ENCODE peak calls at places on chromosomes 4 and X, in ten cellular contexts. K, B, M, P, N, D, C, I, J and H are unnamed samples.

GRCh38 chr4:189840356-189840755 is 100.3 kb upstream of the FRG1 start:
- DNase-seq in K (no peak), I (no peak), B (no peak), M (no peak), D (no peak), P (no peak), C (no peak), J (no peak), N (no peak), H (no peak)

GRCh38 chr4:8205241-8205707 is 6.2 kb downstream of the SH3TC1 start:
- DNase-seq in D (no peak), B (no peak), N (no peak), I (no peak), K (no peak), M (no peak), J (no peak), P (no peak), C (no peak), H (no peak)

GRCh38 chrX:53481093-53481492 is 46.9 kb upstream of the HSD17B10 start:
- DNase-seq in I (no peak), P (no peak), B (peak), N (no peak), J (no peak), D (no peak), K (no peak), M (no peak), C (peak), H (no peak)

GRCh38 chr4:3254302-3255131 is 5.6 kb downstream of the MSANTD1 start:
- DNase-seq in C (no peak), I (no peak), J (no peak), M (no peak), K (no peak), B (no peak), N (peak), D (no peak), P (no peak), H (no peak)

GRCh38 chr4:61489927-61490326 is 289.8 kb downstream of the ADGRL3 start:
- DNase-seq in D (no peak), C (no peak), B (no peak), N (no peak), P (no peak), I (no peak), J (no peak), M (no peak), K (no peak), H (no peak)

GRCh38 chr4:33709247-33709646 is 2535.1 kb downstream of the ARAP2 start:
- DNase-seq in P (no peak), B (no peak), D (no peak), K (no peak), I (no peak), C (no peak), M (no peak), J (no peak), N (no peak), H (no peak)

GRCh38 chr4:77172336-77172735 is 15.3 kb downstream of the CCNG2 start:
- DNase-seq in N (no peak), M (no peak), K (no peak), I (no peak), J (no peak), P (no peak), B (no peak), D (no peak), C (no peak), H (no peak)

GRCh38 chr4:158211288-158211687 is 1.0 kb downstream of the TMEM144 start:
- DNase-seq in K (no peak), B (no peak), I (no peak), P (no peak), N (no peak), M (no peak), J (no peak), D (no peak), C (no peak), H (no peak)

GRCh38 chr4:7466904-7467303 is 32.2 kb upstream of the PSAPL1 start:
- DNase-seq in I (no peak), C (no peak), P (no peak), K (no peak), B (no peak), J (no peak), D (no peak), M (no peak), N (no peak), H (no peak)

GRCh38 chr4:80184053-80184790 is 13.1 kb upstream of the PRDM8 start:
- DNase-seq in B (peak), K (peak), P (peak), M (peak), D (peak), N (peak), C (peak), I (peak), J (peak), H (peak)

GRCh38 chr4:152243890-152244595 is 291.8 kb downstream of the FBXW7 start:
- DNase-seq in J (no peak), I (no peak), M (no peak), P (no peak), K (no peak), C (no peak), N (peak), D (peak), B (no peak), H (no peak)

GRCh38 chr4:106687026-106687425 is 318.4 kb upstream of the GIMD1 start:
- DNase-seq in N (no peak), J (no peak), D (no peak), B (no peak), P (no peak), C (no peak), M (no peak), I (no peak), K (no peak), H (no peak)

GRCh38 chrX:101219116-101219839 is at the start of gene DRP2:
- DNase-seq in D (no peak), K (no peak), N (no peak), P (no peak), J (no peak), C (no peak), B (no peak), M (no peak), I (no peak), H (no peak)

GRCh38 chrX:48492293-48492910 is 16.4 kb upstream of the PORCN start:
- DNase-seq in I (no peak), B (no peak), C (no peak), P (no peak), D (no peak), J (no peak), K (no peak), N (no peak), M (no peak), H (no peak)

GRCh38 chr4:156195914-156196313 is 242.2 kb upstream of the CTSO start:
- DNase-seq in P (no peak), D (no peak), J (no peak), C (no peak), K (no peak), I (no peak), M (no peak), N (no peak), B (no peak), H (no peak)

GRCh38 chr4:168028568-168028967 is 63.8 kb upstream of the ANXA10 start:
- DNase-seq in C (no peak), D (no peak), M (no peak), B (no peak), I (no peak), N (no peak), P (no peak), J (no peak), K (no peak), H (no peak)

GRCh38 chr4:2257361-2258001 is 4.4 kb downstream of the MXD4 start:
- DNase-seq in I (peak), J (no peak), M (no peak), B (no peak), D (peak), N (peak), P (no peak), C (peak), K (no peak), H (no peak)

GRCh38 chrX:139739138-139739537 is 31.2 kb upstream of the MCF2 start:
- DNase-seq in B (no peak), N (no peak), J (no peak), P (no peak), I (peak), D (no peak), M (no peak), K (no peak), C (no peak), H (no peak)

GRCh38 chr4:25058796-25059195 is 28.1 kb upstream of the LGI2 start:
- DNase-seq in P (no peak), B (no peak), K (no peak), C (no peak), I (no peak), M (no peak), N (no peak), D (no peak), J (no peak), H (no peak)

GRCh38 chrX:24377911-24378468 is 17.6 kb downstream of the SUPT20HL1 start:
- DNase-seq in K (no peak), I (no peak), J (no peak), B (no peak), N (no peak), M (no peak), C (no peak), P (no peak), D (no peak), H (no peak)

GRCh38 chrX:102846544-102847236 is 90.4 kb upstream of the RAB40AL start:
- DNase-seq in C (no peak), J (no peak), K (no peak), I (no peak), D (no peak), M (no peak), B (no peak), P (no peak), N (no peak), H (no peak)

GRCh38 chr4:160194716-160195115 is 1091.8 kb downstream of the RAPGEF2 start:
- DNase-seq in J (no peak), I (no peak), D (no peak), B (no peak), P (no peak), N (no peak), C (no peak), K (no peak), M (no peak), H (no peak)

GRCh38 chr4:88010921-88011320 is 3.5 kb downstream of the PKD2 start:
- DNase-seq in N (no peak), J (no peak), M (no peak), P (no peak), C (no peak), K (no peak), I (no peak), D (no peak), B (no peak), H (no peak)

GRCh38 chr4:10032625-10033024 is 11.3 kb upstream of the SLC2A9 start:
- DNase-seq in P (no peak), J (no peak), B (no peak), M (no peak), N (no peak), K (no peak), D (no peak), C (no peak), I (no peak), H (no peak)

GRCh38 chr4:87707279-87707918 is 57.3 kb downstream of the DMP1 start:
- DNase-seq in M (no peak), B (no peak), K (no peak), I (no peak), C (no peak), D (no peak), N (no peak), P (no peak), J (no peak), H (no peak)

GRCh38 chr4:84870398-84871163 is 95.9 kb downstream of the WDFY3 start:
- DNase-seq in I (no peak), B (no peak), P (no peak), N (no peak), D (no peak), K (no peak), M (no peak), J (no peak), C (peak), H (no peak)

GRCh38 chrX:36642052-36642451 is 366.1 kb upstream of the FAM47C start:
- DNase-seq in B (no peak), J (no peak), P (no peak), N (no peak), I (no peak), D (no peak), K (no peak), C (no peak), M (no peak), H (no peak)

GRCh38 chr4:98564847-98565246 is 93.6 kb downstream of the TSPAN5 start:
- DNase-seq in C (no peak), I (no peak), D (no peak), N (no peak), K (no peak), M (no peak), J (no peak), P (no peak), B (no peak), H (no peak)

GRCh38 chr4:75025432-75025831 is 92.5 kb downstream of the PARM1 start:
- DNase-seq in B (no peak), K (no peak), J (no peak), I (no peak), C (no peak), M (no peak), N (no peak), P (no peak), D (no peak), H (no peak)

GRCh38 chrX:44071847-44072545 is 98.8 kb upstream of the NDP start:
- DNase-seq in C (no peak), B (no peak), D (no peak), K (no peak), N (no peak), I (no peak), M (no peak), P (no peak), J (no peak), H (no peak)

GRCh38 chr4:159416073-159416472 is 313.2 kb downstream of the RAPGEF2 start:
- DNase-seq in K (no peak), M (no peak), B (no peak), N (no peak), C (no peak), P (no peak), J (no peak), I (no peak), D (no peak), H (no peak)

GRCh38 chrX:68808686-68809357 is 20.0 kb upstream of the EFNB1 start:
- DNase-seq in B (no peak), M (no peak), K (no peak), C (no peak), P (peak), D (no peak), I (no peak), N (peak), J (no peak), H (no peak)